ENCODE peak calls at places on chromosomes 12 and 14, in four cellular contexts. One of them, this sample, is unnamed.

GRCh38 chr12:68227356-68227755 is 1.7 kb upstream of the IL26 start:
- DNase-seq in neural progenitor cell: no peak
- DNase-seq in endothelial cell of umbilical vein: no peak
- DNase-seq in lower lobe of right lung: no peak
- DNase-seq in this sample: no peak

GRCh38 chr12:47493801-47494200 is 212.0 kb downstream of the RPAP3 start:
- DNase-seq in neural progenitor cell: no peak
- DNase-seq in lower lobe of right lung: no peak
- DNase-seq in endothelial cell of umbilical vein: no peak
- DNase-seq in this sample: no peak

GRCh38 chr14:65927871-65928270 is 515.3 kb downstream of the FUT8 start:
- DNase-seq in neural progenitor cell: peak; percentile 34
- DNase-seq in lower lobe of right lung: no peak
- DNase-seq in endothelial cell of umbilical vein: no peak
- DNase-seq in this sample: no peak

GRCh38 chr12:88428350-88428749 is 151.9 kb downstream of the KITLG start:
- DNase-seq in endothelial cell of umbilical vein: no peak
- DNase-seq in neural progenitor cell: no peak
- DNase-seq in lower lobe of right lung: no peak
- DNase-seq in this sample: no peak

GRCh38 chr12:111841236-111841749 is 735 bp upstream of the MAPKAPK5 start:
- DNase-seq in lower lobe of right lung: no peak
- DNase-seq in endothelial cell of umbilical vein: peak; percentile 63
- DNase-seq in neural progenitor cell: no peak
- DNase-seq in this sample: no peak

GRCh38 chr12:55074771-55075170 is 51.4 kb upstream of the OR9K2 start:
- DNase-seq in endothelial cell of umbilical vein: peak; percentile 72
- DNase-seq in lower lobe of right lung: no peak
- DNase-seq in neural progenitor cell: no peak
- DNase-seq in this sample: no peak

GRCh38 chr12:114440450-114441383 is 34.8 kb upstream of the TBX5 start:
- DNase-seq in lower lobe of right lung: no peak
- DNase-seq in neural progenitor cell: peak; percentile 82
- DNase-seq in endothelial cell of umbilical vein: no peak
- DNase-seq in this sample: no peak

GRCh38 chr14:48373993-48374392 is 698.6 kb upstream of the MDGA2 start:
- DNase-seq in neural progenitor cell: no peak
- DNase-seq in endothelial cell of umbilical vein: no peak
- DNase-seq in lower lobe of right lung: no peak
- DNase-seq in this sample: no peak

GRCh38 chr12:19234991-19235876 is 105.7 kb downstream of the PLEKHA5 start:
- DNase-seq in lower lobe of right lung: no peak
- DNase-seq in endothelial cell of umbilical vein: peak; percentile 31
- DNase-seq in neural progenitor cell: no peak
- DNase-seq in this sample: no peak

GRCh38 chr12:69007166-69007857 is 74.3 kb upstream of the CPM start:
- DNase-seq in endothelial cell of umbilical vein: no peak
- DNase-seq in lower lobe of right lung: no peak
- DNase-seq in neural progenitor cell: peak; percentile 73
- DNase-seq in this sample: peak; percentile 69

GRCh38 chr12:9759680-9760592 is 765 bp downstream of the CD69 start:
- DNase-seq in neural progenitor cell: no peak
- DNase-seq in endothelial cell of umbilical vein: no peak
- DNase-seq in lower lobe of right lung: no peak
- DNase-seq in this sample: no peak

GRCh38 chr12:9756756-9757155 is 3.9 kb downstream of the CD69 start:
- DNase-seq in endothelial cell of umbilical vein: no peak
- DNase-seq in neural progenitor cell: no peak
- DNase-seq in lower lobe of right lung: no peak
- DNase-seq in this sample: no peak

GRCh38 chr12:9757433-9758025 is 3.2 kb downstream of the CD69 start:
- DNase-seq in lower lobe of right lung: no peak
- DNase-seq in endothelial cell of umbilical vein: no peak
- DNase-seq in neural progenitor cell: no peak
- DNase-seq in this sample: no peak

GRCh38 chr12:9756174-9756573 is 4.5 kb downstream of the CD69 start:
- DNase-seq in neural progenitor cell: no peak
- DNase-seq in lower lobe of right lung: no peak
- DNase-seq in endothelial cell of umbilical vein: no peak
- DNase-seq in this sample: no peak

GRCh38 chr12:9758119-9758518 is 2.6 kb downstream of the CD69 start:
- DNase-seq in neural progenitor cell: no peak
- DNase-seq in endothelial cell of umbilical vein: no peak
- DNase-seq in lower lobe of right lung: no peak
- DNase-seq in this sample: no peak
- H3K4me3 ChIP-seq in neural progenitor cell: no peak overlapping the region
- H3K4me3 ChIP-seq in endothelial cell of umbilical vein: no peak overlapping the region
- H3K4me3 ChIP-seq in lower lobe of right lung: peak overlapping the region; percentile 48
- H3K4me3 ChIP-seq in this sample: peak overlapping the region; percentile 30

DNA sequence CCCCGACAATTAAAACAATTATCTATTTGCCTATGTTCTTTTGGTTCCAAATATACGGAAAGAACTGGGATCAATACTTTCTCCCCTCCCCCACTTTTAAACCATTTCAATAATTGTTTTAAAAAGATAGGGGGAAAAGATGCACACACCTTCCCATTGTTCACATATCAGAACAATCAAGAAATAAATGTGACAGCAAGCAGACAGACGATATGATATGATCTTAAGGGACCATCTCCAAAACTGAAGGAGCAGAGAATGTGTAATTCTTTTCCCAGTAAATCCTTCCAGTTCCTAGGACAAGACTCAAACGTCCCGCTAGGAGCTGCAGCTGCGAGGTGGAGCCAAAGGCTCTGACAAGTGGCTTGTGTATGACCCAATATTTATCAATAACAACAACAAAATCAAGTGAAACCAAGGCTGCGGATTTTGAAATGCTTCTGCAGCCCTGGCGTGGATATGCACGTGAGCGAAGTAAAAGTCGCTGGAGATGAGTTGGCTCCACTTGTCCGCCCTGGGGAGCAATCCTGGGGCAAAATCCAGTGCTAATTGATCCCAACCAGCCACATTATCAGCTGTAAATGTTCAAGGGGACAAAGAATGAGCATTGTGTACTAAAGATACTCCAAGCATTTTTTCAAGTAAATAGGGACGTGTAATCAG is 8.2 kb upstream of the FOXG1 start:
- DNase-seq in neural progenitor cell: peak; percentile 39
- DNase-seq in lower lobe of right lung: no peak
- DNase-seq in endothelial cell of umbilical vein: no peak
- DNase-seq in this sample: no peak
- H3K4me3 ChIP-seq in neural progenitor cell: no peak overlapping the region
- H3K4me3 ChIP-seq in lower lobe of right lung: no peak overlapping the region
- H3K4me3 ChIP-seq in endothelial cell of umbilical vein: no peak overlapping the region
- H3K4me3 ChIP-seq in this sample: no peak overlapping the region

DNA sequence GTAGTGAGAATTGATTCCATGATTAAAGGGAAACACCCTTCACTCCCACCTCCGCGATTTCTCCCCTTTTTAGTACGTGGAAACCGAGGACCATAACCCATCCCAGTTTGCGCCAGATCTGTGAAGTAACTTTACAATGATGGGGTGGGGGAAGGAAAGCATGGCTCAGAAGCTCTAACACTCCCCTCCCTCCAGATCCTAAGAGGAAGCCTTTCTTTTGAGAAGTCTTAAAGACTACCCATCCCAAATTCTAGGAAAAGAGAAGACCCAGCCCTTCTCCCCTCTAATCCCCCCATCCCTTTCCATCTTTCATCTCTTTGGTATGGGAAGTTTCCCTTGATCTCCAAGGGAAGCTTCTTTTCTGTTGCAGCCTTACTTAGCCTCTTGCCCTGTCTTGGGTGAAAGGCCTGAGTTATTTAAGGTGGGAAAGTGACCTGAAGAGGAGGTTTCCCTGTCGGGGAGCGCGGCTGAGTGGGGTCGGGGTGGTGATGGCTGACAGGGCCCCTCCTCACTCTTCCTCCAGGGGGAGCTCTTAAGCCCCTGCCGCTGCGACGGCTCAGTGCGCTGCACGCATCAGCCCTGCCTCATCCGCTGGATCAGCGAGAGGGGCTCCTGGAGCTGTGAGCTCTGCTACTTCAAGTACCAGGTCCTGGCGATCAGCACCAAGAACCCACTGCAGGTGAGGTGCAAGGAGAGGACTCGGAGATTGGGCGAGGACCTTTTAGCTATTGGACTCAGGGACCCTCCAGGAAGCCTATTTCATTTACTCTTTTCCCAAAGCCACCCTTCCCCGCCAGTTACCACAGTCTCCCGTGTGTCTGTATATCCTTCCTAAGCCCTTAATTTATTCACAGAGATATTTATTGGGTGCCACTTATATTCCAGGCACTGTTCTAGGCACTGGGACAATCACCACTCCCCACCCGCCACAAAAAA is 1.8 kb downstream of the MARCHF9 start:
- DNase-seq in lower lobe of right lung: peak; percentile 72
- DNase-seq in neural progenitor cell: peak; percentile 86
- DNase-seq in endothelial cell of umbilical vein: no peak
- DNase-seq in this sample: no peak
- H3K4me3 ChIP-seq in lower lobe of right lung: peak overlapping the region; percentile 64
- H3K4me3 ChIP-seq in neural progenitor cell: peak overlapping the region; percentile 66
- H3K4me3 ChIP-seq in endothelial cell of umbilical vein: no peak overlapping the region
- H3K4me3 ChIP-seq in this sample: no peak overlapping the region

DNA sequence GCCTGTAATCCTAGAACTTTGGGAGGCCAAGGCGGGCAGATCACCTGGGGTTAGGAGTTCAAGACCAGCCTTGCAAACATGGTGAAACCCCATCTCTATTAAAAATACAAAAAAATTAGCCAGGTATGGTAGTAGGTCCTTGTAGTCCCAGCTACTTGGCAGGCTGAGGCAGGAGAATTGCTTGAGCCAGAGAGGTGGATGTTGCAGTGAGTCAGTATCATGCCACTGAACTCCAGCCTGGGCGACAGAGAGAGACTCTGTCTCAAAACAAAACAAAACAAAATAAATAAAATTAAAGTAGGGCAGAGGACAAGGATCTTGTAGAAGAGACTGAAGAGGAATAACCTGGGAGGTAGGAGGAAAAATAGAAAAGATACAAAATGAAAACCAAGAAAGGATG is 45.5 kb upstream of the GUCY2C start:
- DNase-seq in neural progenitor cell: no peak
- DNase-seq in endothelial cell of umbilical vein: no peak
- DNase-seq in lower lobe of right lung: no peak
- DNase-seq in this sample: no peak
- H3K4me3 ChIP-seq in neural progenitor cell: no peak overlapping the region
- H3K4me3 ChIP-seq in endothelial cell of umbilical vein: no peak overlapping the region
- H3K4me3 ChIP-seq in lower lobe of right lung: no peak overlapping the region
- H3K4me3 ChIP-seq in this sample: no peak overlapping the region

DNA sequence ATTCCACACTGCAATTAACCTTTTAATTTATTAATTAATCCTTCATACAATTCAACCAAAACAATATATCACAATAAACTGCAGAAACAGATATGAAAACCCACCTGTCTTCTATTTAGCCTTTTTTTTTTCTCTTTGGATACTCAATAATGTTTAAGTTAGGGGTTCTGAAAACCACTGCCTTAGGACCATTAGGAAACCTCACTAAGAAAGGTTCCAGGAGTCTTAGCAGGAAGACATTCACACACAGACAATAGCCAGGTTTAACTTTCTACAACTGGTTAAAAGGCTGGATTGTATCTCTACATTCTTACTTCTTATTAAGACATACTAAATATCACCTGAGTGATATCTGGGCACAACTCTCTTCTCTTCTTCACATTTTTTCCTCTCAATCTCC is 3.3 kb downstream of the SEC23A start:
- DNase-seq in neural progenitor cell: no peak
- DNase-seq in endothelial cell of umbilical vein: no peak
- DNase-seq in lower lobe of right lung: no peak
- DNase-seq in this sample: no peak
- H3K4me3 ChIP-seq in neural progenitor cell: no peak overlapping the region
- H3K4me3 ChIP-seq in endothelial cell of umbilical vein: no peak overlapping the region
- H3K4me3 ChIP-seq in lower lobe of right lung: no peak overlapping the region
- H3K4me3 ChIP-seq in this sample: no peak overlapping the region

DNA sequence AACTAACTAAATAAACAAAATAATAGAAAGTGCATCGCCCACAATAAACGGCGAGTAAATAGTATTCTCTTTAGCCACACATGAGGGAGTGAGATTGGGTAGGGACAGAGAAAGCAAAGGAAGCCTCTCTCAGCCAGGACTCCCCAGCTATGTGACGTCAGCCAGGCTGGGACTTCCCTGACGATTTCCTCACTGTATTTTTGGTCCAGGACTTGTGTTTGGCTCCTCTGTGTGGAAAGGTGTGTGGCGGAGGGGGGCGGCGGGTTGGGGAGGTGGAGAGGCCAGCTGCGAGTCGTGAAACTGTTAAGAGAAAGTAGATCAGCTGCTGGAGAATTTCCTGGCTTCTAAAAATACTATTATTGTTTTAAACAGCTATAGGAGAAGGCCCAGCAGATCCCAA is 1124.6 kb downstream of the AACS start:
- DNase-seq in neural progenitor cell: no peak
- DNase-seq in endothelial cell of umbilical vein: no peak
- DNase-seq in lower lobe of right lung: no peak
- DNase-seq in this sample: no peak
- H3K4me3 ChIP-seq in neural progenitor cell: no peak overlapping the region
- H3K4me3 ChIP-seq in endothelial cell of umbilical vein: no peak overlapping the region
- H3K4me3 ChIP-seq in lower lobe of right lung: no peak overlapping the region
- H3K4me3 ChIP-seq in this sample: no peak overlapping the region

GRCh38 chr12:116274552-116275375 is 2.7 kb downstream of the MED13L start:
- DNase-seq in lower lobe of right lung: no peak
- DNase-seq in endothelial cell of umbilical vein: no peak
- DNase-seq in neural progenitor cell: no peak
- DNase-seq in this sample: no peak

GRCh38 chr12:116277393-116278258 is at the start of gene MED13L:
- DNase-seq in lower lobe of right lung: peak; percentile 91
- DNase-seq in endothelial cell of umbilical vein: peak; percentile 82
- DNase-seq in neural progenitor cell: peak; percentile 96
- DNase-seq in this sample: peak; percentile 81

GRCh38 chr12:116278259-116278595 is 734 bp upstream of the MED13L start:
- DNase-seq in lower lobe of right lung: no peak
- DNase-seq in neural progenitor cell: no peak
- DNase-seq in endothelial cell of umbilical vein: no peak
- DNase-seq in this sample: no peak

GRCh38 chr12:116276433-116277216 is 868 bp downstream of the MED13L start:
- DNase-seq in neural progenitor cell: peak; percentile 89
- DNase-seq in lower lobe of right lung: peak; percentile 86
- DNase-seq in endothelial cell of umbilical vein: peak; percentile 67
- DNase-seq in this sample: peak; percentile 71

DNA sequence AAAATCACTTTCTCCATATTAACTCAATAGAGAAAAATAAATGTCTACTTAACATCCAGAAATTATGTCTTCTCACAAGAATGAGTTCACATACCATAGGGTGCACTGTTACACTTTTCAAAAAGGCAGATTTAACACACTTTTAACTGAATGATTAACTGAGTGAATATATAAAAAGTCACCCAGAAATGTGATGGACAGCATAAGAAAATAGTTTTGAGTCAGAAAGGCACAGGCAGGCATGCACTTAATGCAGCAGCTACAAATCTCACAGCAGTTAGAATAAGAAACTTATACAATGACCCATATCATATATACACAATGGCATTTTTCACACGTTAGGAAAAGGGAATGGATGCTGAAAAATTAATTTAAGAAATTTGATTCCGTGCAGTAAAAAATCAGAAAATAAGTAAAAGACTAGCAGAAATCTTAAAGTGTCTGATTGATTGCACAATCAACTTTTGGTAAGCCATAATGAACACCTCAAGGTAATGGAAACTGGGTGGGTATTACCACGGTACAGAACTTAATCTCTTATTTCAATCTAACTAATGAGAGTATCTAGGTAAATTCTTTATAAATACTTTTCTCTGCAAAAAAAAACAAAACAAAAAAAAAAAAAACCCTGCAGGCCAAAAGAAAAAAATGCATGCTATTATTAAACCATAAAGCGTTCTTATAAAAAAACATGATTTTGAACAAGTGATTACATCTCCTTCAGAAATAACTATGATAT is 3.5 kb downstream of the MED13L start:
- DNase-seq in neural progenitor cell: no peak
- DNase-seq in endothelial cell of umbilical vein: no peak
- DNase-seq in lower lobe of right lung: no peak
- DNase-seq in this sample: no peak
- H3K4me3 ChIP-seq in neural progenitor cell: peak overlapping the region; percentile 97
- H3K4me3 ChIP-seq in endothelial cell of umbilical vein: no peak overlapping the region
- H3K4me3 ChIP-seq in lower lobe of right lung: no peak overlapping the region
- H3K4me3 ChIP-seq in this sample: no peak overlapping the region